ENCODE peak calls at places on chromosome 3, in four cellular contexts. H is anterior cingulate cortex, E is globus pallidus, U is Panc1. S is an unnamed sample.

GRCh38 chr3:7913283-7913682 is 588.3 kb upstream of the LMCD1 start:
- DNase-seq in H (no peak), E (no peak), U (no peak), S (no peak)

GRCh38 chr3:194472290-194472920 is 14.4 kb downstream of the ATP13A3 start:
- DNase-seq in H (no peak), E (peak), U (peak), S (no peak)

GRCh38 chr3:159273608-159274007 is 471.8 kb downstream of the MFSD1 start:
- DNase-seq in H (no peak), E (no peak), U (no peak), S (peak)

GRCh38 chr3:13346481-13347389 is 73.4 kb downstream of the NUP210 start:
- DNase-seq in H (no peak), E (no peak), U (no peak), S (no peak)

GRCh38 chr3:149658444-149659172 is 783 bp upstream of the WWTR1 start:
- DNase-seq in H (peak), E (peak), U (no peak), S (peak)

GRCh38 chr3:48431224-48432029 is 1.5 kb upstream of the PLXNB1 start:
- DNase-seq in H (no peak), E (no peak), U (no peak), S (no peak)

GRCh38 chr3:126551839-126552687 is 6.7 kb downstream of the C3orf22 start:
- DNase-seq in H (no peak), E (no peak), U (no peak), S (peak)

GRCh38 chr3:196164576-196164975 is 46.6 kb downstream of the ZDHHC19 start:
- DNase-seq in H (no peak), E (no peak), U (no peak), S (no peak)

GRCh38 chr3:99084156-99084555 is 182.7 kb upstream of the DCBLD2 start:
- DNase-seq in H (no peak), E (no peak), U (no peak), S (no peak)

GRCh38 chr3:153209596-153209995 is 47.6 kb downstream of the RAP2B start:
- DNase-seq in H (no peak), E (no peak), U (no peak), S (no peak)

GRCh38 chr3:149151843-149152242 is 22.4 kb downstream of the HPS3 start:
- DNase-seq in H (no peak), E (no peak), U (no peak), S (no peak)

GRCh38 chr3:161096771-161097367 is 8.3 kb downstream of the B3GALNT1 start:
- DNase-seq in H (no peak), E (no peak), U (no peak), S (no peak)

GRCh38 chr3:44069276-44069675 is 172.4 kb upstream of the TOPAZ1 start:
- DNase-seq in H (no peak), E (no peak), U (no peak), S (no peak)

S was measured in progenitor cell of endocrine pancreas.